ENCODE peak calls at places on chromosomes 2 and 18, in five cellular contexts. One of them, this sample, is unnamed.

GRCh38 chr18:27599202-27599829 is 414.2 kb upstream of the CHST9 start:
- DNase-seq in T-helper 1 cell: no peak
- DNase-seq in Daoy: peak
- DNase-seq in NCI-H187 treated with DMSO at 0.1 percent for 48 hours: no peak
- DNase-seq in RWPE1: peak
- DNase-seq in this sample: peak

GRCh38 chr2:154698789-154699559 is 479 bp downstream of the KCNJ3 start:
- DNase-seq in T-helper 1 cell: no peak
- DNase-seq in Daoy: no peak
- DNase-seq in NCI-H187 treated with DMSO at 0.1 percent for 48 hours: no peak
- DNase-seq in RWPE1: no peak
- DNase-seq in this sample: no peak

GRCh38 chr2:132383956-132384355 is 32.6 kb upstream of the GPR39 start:
- DNase-seq in T-helper 1 cell: no peak
- DNase-seq in Daoy: no peak
- DNase-seq in NCI-H187 treated with DMSO at 0.1 percent for 48 hours: no peak
- DNase-seq in RWPE1: no peak
- DNase-seq in this sample: peak

GRCh38 chr2:38601463-38602135 is 1.1 kb downstream of the HNRNPLL start:
- DNase-seq in T-helper 1 cell: no peak
- DNase-seq in Daoy: peak
- DNase-seq in NCI-H187 treated with DMSO at 0.1 percent for 48 hours: no peak
- DNase-seq in RWPE1: peak
- DNase-seq in this sample: no peak

GRCh38 chr2:1744446-1745170 is at the start of gene PXDN:
- DNase-seq in T-helper 1 cell: no peak
- DNase-seq in Daoy: peak
- DNase-seq in NCI-H187 treated with DMSO at 0.1 percent for 48 hours: no peak
- DNase-seq in RWPE1: peak
- DNase-seq in this sample: peak

GRCh38 chr2:239304533-239305221 is 96.1 kb downstream of the HDAC4 start:
- DNase-seq in T-helper 1 cell: no peak
- DNase-seq in Daoy: no peak
- DNase-seq in NCI-H187 treated with DMSO at 0.1 percent for 48 hours: no peak
- DNase-seq in RWPE1: no peak
- DNase-seq in this sample: no peak

GRCh38 chr18:13566941-13567762 is 159.2 kb downstream of the FAM210A start:
- DNase-seq in T-helper 1 cell: no peak
- DNase-seq in Daoy: peak
- DNase-seq in NCI-H187 treated with DMSO at 0.1 percent for 48 hours: no peak
- DNase-seq in RWPE1: no peak
- DNase-seq in this sample: no peak

GRCh38 chr2:225649274-225649673 is 249.8 kb downstream of the NYAP2 start:
- DNase-seq in T-helper 1 cell: no peak
- DNase-seq in Daoy: no peak
- DNase-seq in NCI-H187 treated with DMSO at 0.1 percent for 48 hours: no peak
- DNase-seq in RWPE1: no peak
- DNase-seq in this sample: no peak

GRCh38 chr2:207159002-207159401 is 6.7 kb downstream of the KLF7 start:
- DNase-seq in T-helper 1 cell: no peak
- DNase-seq in Daoy: no peak
- DNase-seq in NCI-H187 treated with DMSO at 0.1 percent for 48 hours: no peak
- DNase-seq in RWPE1: no peak
- DNase-seq in this sample: no peak

GRCh38 chr18:23689031-23689615 is at the start of gene LAMA3:
- DNase-seq in T-helper 1 cell: peak
- DNase-seq in Daoy: peak
- DNase-seq in NCI-H187 treated with DMSO at 0.1 percent for 48 hours: no peak
- DNase-seq in RWPE1: peak
- DNase-seq in this sample: peak

GRCh38 chr2:207121784-207122183 is 44.0 kb downstream of the KLF7 start:
- DNase-seq in T-helper 1 cell: no peak
- DNase-seq in Daoy: peak
- DNase-seq in NCI-H187 treated with DMSO at 0.1 percent for 48 hours: no peak
- DNase-seq in RWPE1: peak
- DNase-seq in this sample: no peak

GRCh38 chr2:234329202-234329930 is 167.5 kb downstream of the ARL4C start:
- DNase-seq in T-helper 1 cell: no peak
- DNase-seq in Daoy: no peak
- DNase-seq in NCI-H187 treated with DMSO at 0.1 percent for 48 hours: no peak
- DNase-seq in RWPE1: no peak
- DNase-seq in this sample: no peak

GRCh38 chr2:107242811-107243210 is 356.8 kb upstream of the ST6GAL2 start:
- DNase-seq in T-helper 1 cell: no peak
- DNase-seq in Daoy: no peak
- DNase-seq in NCI-H187 treated with DMSO at 0.1 percent for 48 hours: no peak
- DNase-seq in RWPE1: no peak
- DNase-seq in this sample: no peak

GRCh38 chr2:202311823-202312388 is 46.3 kb downstream of the NOP58 start:
- DNase-seq in T-helper 1 cell: no peak
- DNase-seq in Daoy: no peak
- DNase-seq in NCI-H187 treated with DMSO at 0.1 percent for 48 hours: peak
- DNase-seq in RWPE1: no peak
- DNase-seq in this sample: no peak

GRCh38 chr18:63783394-63783793 is 8.2 kb downstream of the SERPINB7 start:
- DNase-seq in T-helper 1 cell: no peak
- DNase-seq in Daoy: no peak
- DNase-seq in NCI-H187 treated with DMSO at 0.1 percent for 48 hours: no peak
- DNase-seq in RWPE1: no peak
- DNase-seq in this sample: peak

GRCh38 chr2:235639387-235639786 is 145.5 kb downstream of the AGAP1 start:
- DNase-seq in T-helper 1 cell: no peak
- DNase-seq in Daoy: peak
- DNase-seq in NCI-H187 treated with DMSO at 0.1 percent for 48 hours: no peak
- DNase-seq in RWPE1: peak
- DNase-seq in this sample: no peak

GRCh38 chr18:42413870-42414269 is 458.8 kb downstream of the PIK3C3 start:
- DNase-seq in T-helper 1 cell: no peak
- DNase-seq in Daoy: no peak
- DNase-seq in NCI-H187 treated with DMSO at 0.1 percent for 48 hours: no peak
- DNase-seq in RWPE1: no peak
- DNase-seq in this sample: no peak

GRCh38 chr18:22005191-22005824 is 164.1 kb upstream of the GATA6 start:
- DNase-seq in T-helper 1 cell: no peak
- DNase-seq in Daoy: no peak
- DNase-seq in NCI-H187 treated with DMSO at 0.1 percent for 48 hours: no peak
- DNase-seq in RWPE1: no peak
- DNase-seq in this sample: no peak

GRCh38 chr2:10903861-10904210 is 7.9 kb upstream of the KCNF1 start:
- DNase-seq in T-helper 1 cell: no peak
- DNase-seq in Daoy: no peak
- DNase-seq in NCI-H187 treated with DMSO at 0.1 percent for 48 hours: no peak
- DNase-seq in RWPE1: no peak
- DNase-seq in this sample: no peak

GRCh38 chr2:141714486-141714885 is 416.3 kb downstream of the LRP1B start:
- DNase-seq in T-helper 1 cell: no peak
- DNase-seq in Daoy: no peak
- DNase-seq in NCI-H187 treated with DMSO at 0.1 percent for 48 hours: no peak
- DNase-seq in RWPE1: no peak
- DNase-seq in this sample: no peak

GRCh38 chr2:78127428-78127827 is 605.3 kb upstream of the LRRTM4 start:
- DNase-seq in T-helper 1 cell: no peak
- DNase-seq in Daoy: no peak
- DNase-seq in NCI-H187 treated with DMSO at 0.1 percent for 48 hours: no peak
- DNase-seq in RWPE1: no peak
- DNase-seq in this sample: no peak

GRCh38 chr2:20953146-20953824 is 90.6 kb downstream of the APOB start:
- DNase-seq in T-helper 1 cell: no peak
- DNase-seq in Daoy: no peak
- DNase-seq in NCI-H187 treated with DMSO at 0.1 percent for 48 hours: no peak
- DNase-seq in RWPE1: no peak
- DNase-seq in this sample: no peak

GRCh38 chr2:145273840-145274239 is 753.9 kb upstream of the ZEB2 start:
- DNase-seq in T-helper 1 cell: no peak
- DNase-seq in Daoy: peak
- DNase-seq in NCI-H187 treated with DMSO at 0.1 percent for 48 hours: no peak
- DNase-seq in RWPE1: peak
- DNase-seq in this sample: no peak

GRCh38 chr2:102669401-102669800 is 50.0 kb downstream of the SLC9A2 start:
- DNase-seq in T-helper 1 cell: no peak
- DNase-seq in Daoy: no peak
- DNase-seq in NCI-H187 treated with DMSO at 0.1 percent for 48 hours: no peak
- DNase-seq in RWPE1: no peak
- DNase-seq in this sample: no peak

GRCh38 chr18:64233855-64234254 is 85.0 kb upstream of the LINC00305 start:
- DNase-seq in T-helper 1 cell: no peak
- DNase-seq in Daoy: no peak
- DNase-seq in NCI-H187 treated with DMSO at 0.1 percent for 48 hours: no peak
- DNase-seq in RWPE1: no peak
- DNase-seq in this sample: no peak

GRCh38 chr2:191240871-191241270 is 4.3 kb upstream of the MYO1B start:
- DNase-seq in T-helper 1 cell: no peak
- DNase-seq in Daoy: no peak
- DNase-seq in NCI-H187 treated with DMSO at 0.1 percent for 48 hours: no peak
- DNase-seq in RWPE1: no peak
- DNase-seq in this sample: no peak

GRCh38 chr2:227871375-227871788 is at the start of gene DAW1:
- DNase-seq in T-helper 1 cell: peak
- DNase-seq in Daoy: peak
- DNase-seq in NCI-H187 treated with DMSO at 0.1 percent for 48 hours: no peak
- DNase-seq in RWPE1: no peak
- DNase-seq in this sample: peak

GRCh38 chr2:226475650-226476049 is 324.0 kb downstream of the IRS1 start:
- DNase-seq in T-helper 1 cell: no peak
- DNase-seq in Daoy: peak
- DNase-seq in NCI-H187 treated with DMSO at 0.1 percent for 48 hours: no peak
- DNase-seq in RWPE1: peak
- DNase-seq in this sample: no peak

GRCh38 chr2:152343426-152343825 is 8.5 kb downstream of the FMNL2 start:
- DNase-seq in T-helper 1 cell: no peak
- DNase-seq in Daoy: no peak
- DNase-seq in NCI-H187 treated with DMSO at 0.1 percent for 48 hours: no peak
- DNase-seq in RWPE1: no peak
- DNase-seq in this sample: no peak

GRCh38 chr18:11750581-11751304 is 61.7 kb downstream of the GNAL start:
- DNase-seq in T-helper 1 cell: no peak
- DNase-seq in Daoy: no peak
- DNase-seq in NCI-H187 treated with DMSO at 0.1 percent for 48 hours: no peak
- DNase-seq in RWPE1: no peak
- DNase-seq in this sample: no peak

GRCh38 chr2:224691563-224691962 is 24.6 kb downstream of the CCDC195 start:
- DNase-seq in T-helper 1 cell: no peak
- DNase-seq in Daoy: no peak
- DNase-seq in NCI-H187 treated with DMSO at 0.1 percent for 48 hours: no peak
- DNase-seq in RWPE1: no peak
- DNase-seq in this sample: no peak

GRCh38 chr2:200471324-200471848 is 38.5 kb downstream of the KCTD18 start:
- DNase-seq in T-helper 1 cell: no peak
- DNase-seq in Daoy: peak
- DNase-seq in NCI-H187 treated with DMSO at 0.1 percent for 48 hours: no peak
- DNase-seq in RWPE1: peak
- DNase-seq in this sample: peak

GRCh38 chr2:46195819-46196218 is 101.4 kb upstream of the EPAS1 start:
- DNase-seq in T-helper 1 cell: no peak
- DNase-seq in Daoy: no peak
- DNase-seq in NCI-H187 treated with DMSO at 0.1 percent for 48 hours: no peak
- DNase-seq in RWPE1: no peak
- DNase-seq in this sample: no peak

GRCh38 chr2:48279347-48279746 is 250.6 kb upstream of the STON1 start:
- DNase-seq in T-helper 1 cell: no peak
- DNase-seq in Daoy: no peak
- DNase-seq in NCI-H187 treated with DMSO at 0.1 percent for 48 hours: peak
- DNase-seq in RWPE1: no peak
- DNase-seq in this sample: no peak

GRCh38 chr2:34112161-34112560 is 513.1 kb upstream of the FAM98A start:
- DNase-seq in T-helper 1 cell: no peak
- DNase-seq in Daoy: no peak
- DNase-seq in NCI-H187 treated with DMSO at 0.1 percent for 48 hours: no peak
- DNase-seq in RWPE1: no peak
- DNase-seq in this sample: no peak

GRCh38 chr2:102301867-102302362 is 9.4 kb upstream of the IL1RL1 start:
- DNase-seq in T-helper 1 cell: peak
- DNase-seq in Daoy: peak
- DNase-seq in NCI-H187 treated with DMSO at 0.1 percent for 48 hours: no peak
- DNase-seq in RWPE1: no peak
- DNase-seq in this sample: no peak

GRCh38 chr2:145043399-145043834 is 523.5 kb upstream of the ZEB2 start:
- DNase-seq in T-helper 1 cell: no peak
- DNase-seq in Daoy: peak
- DNase-seq in NCI-H187 treated with DMSO at 0.1 percent for 48 hours: no peak
- DNase-seq in RWPE1: no peak
- DNase-seq in this sample: no peak